ENCODE peak calls at places on chromosomes 12 and 14, in ten cellular contexts. One of them, this sample, is unnamed.

GRCh38 chr12:127717293-127717692 is 549.7 kb upstream of the TMEM132C start:
- DNase-seq in sigmoid colon: no peak
- DNase-seq in heart left ventricle: no peak
- DNase-seq in fibroblast of mammary gland: no peak
- DNase-seq in IMR-90: no peak
- DNase-seq in DND-41: no peak
- DNase-seq in coronary artery: no peak
- DNase-seq in CD8-positive, alpha-beta memory T cell: no peak
- DNase-seq in Karpas-422: no peak
- DNase-seq in Panc1: no peak
- DNase-seq in this sample: no peak

GRCh38 chr12:20629414-20630156 is 65.5 kb upstream of the SLCO1C1 start:
- DNase-seq in coronary artery: peak; percentile 81
- DNase-seq in Karpas-422: no peak
- DNase-seq in heart left ventricle: peak; percentile 56
- DNase-seq in CD8-positive, alpha-beta memory T cell: no peak
- DNase-seq in IMR-90: peak; percentile 21
- DNase-seq in DND-41: no peak
- DNase-seq in sigmoid colon: no peak
- DNase-seq in fibroblast of mammary gland: peak; percentile 42
- DNase-seq in Panc1: no peak
- DNase-seq in this sample: peak; percentile 71

GRCh38 chr14:54047645-54048308 is 91.2 kb upstream of the BMP4 start:
- DNase-seq in Karpas-422: no peak
- DNase-seq in heart left ventricle: no peak
- DNase-seq in fibroblast of mammary gland: no peak
- DNase-seq in DND-41: no peak
- DNase-seq in sigmoid colon: no peak
- DNase-seq in IMR-90: no peak
- DNase-seq in coronary artery: no peak
- DNase-seq in Panc1: no peak
- DNase-seq in CD8-positive, alpha-beta memory T cell: no peak
- DNase-seq in this sample: no peak

GRCh38 chr14:92310776-92311375 is 12.1 kb upstream of the SLC24A4 start:
- DNase-seq in fibroblast of mammary gland: no peak
- DNase-seq in DND-41: no peak
- DNase-seq in IMR-90: peak; percentile 10
- DNase-seq in CD8-positive, alpha-beta memory T cell: no peak
- DNase-seq in sigmoid colon: no peak
- DNase-seq in coronary artery: no peak
- DNase-seq in Karpas-422: no peak
- DNase-seq in heart left ventricle: no peak
- DNase-seq in Panc1: no peak
- DNase-seq in this sample: no peak

GRCh38 chr14:89184952-89185351 is 232.1 kb downstream of the FOXN3 start:
- DNase-seq in IMR-90: no peak
- DNase-seq in coronary artery: no peak
- DNase-seq in sigmoid colon: no peak
- DNase-seq in DND-41: no peak
- DNase-seq in fibroblast of mammary gland: no peak
- DNase-seq in heart left ventricle: no peak
- DNase-seq in CD8-positive, alpha-beta memory T cell: no peak
- DNase-seq in Panc1: no peak
- DNase-seq in Karpas-422: no peak
- DNase-seq in this sample: no peak

GRCh38 chr12:82651489-82651888 is 35.2 kb upstream of the TMTC2 start:
- DNase-seq in fibroblast of mammary gland: no peak
- DNase-seq in Karpas-422: no peak
- DNase-seq in IMR-90: no peak
- DNase-seq in coronary artery: no peak
- DNase-seq in CD8-positive, alpha-beta memory T cell: no peak
- DNase-seq in Panc1: no peak
- DNase-seq in heart left ventricle: no peak
- DNase-seq in sigmoid colon: no peak
- DNase-seq in DND-41: no peak
- DNase-seq in this sample: no peak

GRCh38 chr14:58362798-58363412 is 32.8 kb upstream of the TOMM20L start:
- DNase-seq in IMR-90: peak; percentile 17
- DNase-seq in Karpas-422: peak; percentile 81
- DNase-seq in fibroblast of mammary gland: peak; percentile 33
- DNase-seq in coronary artery: no peak
- DNase-seq in DND-41: no peak
- DNase-seq in heart left ventricle: no peak
- DNase-seq in CD8-positive, alpha-beta memory T cell: peak; percentile 15
- DNase-seq in sigmoid colon: no peak
- DNase-seq in Panc1: peak; percentile 20
- DNase-seq in this sample: peak; percentile 45

GRCh38 chr12:76020281-76020680 is 11.3 kb downstream of the PHLDA1 start:
- DNase-seq in CD8-positive, alpha-beta memory T cell: peak; percentile 50
- DNase-seq in coronary artery: no peak
- DNase-seq in IMR-90: peak; percentile 80
- DNase-seq in DND-41: peak; percentile 82
- DNase-seq in fibroblast of mammary gland: peak; percentile 88
- DNase-seq in Karpas-422: no peak
- DNase-seq in sigmoid colon: no peak
- DNase-seq in heart left ventricle: no peak
- DNase-seq in Panc1: no peak
- DNase-seq in this sample: peak; percentile 72

DNA sequence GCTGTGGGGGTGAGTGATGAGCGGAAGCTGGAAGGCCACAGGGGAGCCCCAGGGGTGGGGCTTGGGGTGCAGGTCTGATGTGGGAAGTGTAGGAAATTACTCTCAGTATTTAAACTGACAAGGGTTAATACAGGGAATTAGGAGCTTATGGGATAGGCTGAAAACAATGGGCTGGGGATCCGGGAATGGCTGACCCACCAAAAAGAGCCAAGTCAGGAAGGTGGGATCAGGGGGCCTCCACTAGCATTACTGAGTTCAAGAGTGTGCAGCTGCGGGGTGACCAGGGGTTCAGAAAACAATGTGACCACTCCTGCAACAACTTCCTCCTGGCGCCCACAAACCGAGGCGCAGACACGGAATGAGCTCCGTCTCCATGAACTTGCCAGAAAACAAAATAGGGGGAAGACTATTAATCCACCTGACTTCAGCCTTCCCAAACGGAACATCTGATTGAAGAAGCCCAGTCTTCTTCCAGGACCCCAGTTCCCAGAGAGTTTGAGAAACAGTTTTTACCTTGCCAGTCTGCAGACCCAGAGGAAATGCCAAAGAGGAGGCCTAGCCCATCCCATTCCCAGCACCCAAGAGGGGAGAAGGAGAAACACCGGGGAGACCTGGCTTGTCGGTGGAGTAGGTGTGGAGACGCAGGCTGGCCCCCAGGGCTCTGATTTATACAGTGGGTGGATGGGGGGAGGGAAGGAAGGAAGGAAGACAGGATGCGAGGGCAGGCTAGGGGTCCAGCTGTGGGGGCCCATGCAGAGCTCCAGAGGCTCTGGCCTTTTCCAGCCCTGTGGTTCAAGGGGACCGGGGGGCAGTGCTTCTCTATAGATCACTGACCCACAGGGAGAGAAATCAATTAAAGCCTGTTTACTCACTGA is 16.5 kb upstream of the YY1 start:
- DNase-seq in Panc1: no peak
- DNase-seq in coronary artery: no peak
- DNase-seq in heart left ventricle: no peak
- DNase-seq in DND-41: no peak
- DNase-seq in Karpas-422: peak; percentile 52
- DNase-seq in sigmoid colon: no peak
- DNase-seq in IMR-90: no peak
- DNase-seq in CD8-positive, alpha-beta memory T cell: no peak
- DNase-seq in fibroblast of mammary gland: no peak
- DNase-seq in this sample: no peak
- H3K4me3 ChIP-seq in Panc1: peak overlapping the region; percentile 45
- H3K4me3 ChIP-seq in coronary artery: peak overlapping the region; percentile 72
- H3K4me3 ChIP-seq in heart left ventricle: peak overlapping the region; percentile 52
- H3K4me3 ChIP-seq in DND-41: peak overlapping the region; percentile 31
- H3K4me3 ChIP-seq in Karpas-422: peak overlapping the region; percentile 53
- H3K4me3 ChIP-seq in sigmoid colon: peak overlapping the region; percentile 53
- H3K4me3 ChIP-seq in IMR-90: no peak overlapping the region
- H3K4me3 ChIP-seq in CD8-positive, alpha-beta memory T cell: peak overlapping the region; percentile 80
- H3K4me3 ChIP-seq in fibroblast of mammary gland: peak overlapping the region; percentile 50
- H3K4me3 ChIP-seq in this sample: no peak overlapping the region

GRCh38 chr14:85580536-85581165 is 50.7 kb downstream of the FLRT2 start:
- DNase-seq in DND-41: no peak
- DNase-seq in fibroblast of mammary gland: peak; percentile 24
- DNase-seq in Panc1: no peak
- DNase-seq in sigmoid colon: no peak
- DNase-seq in coronary artery: no peak
- DNase-seq in IMR-90: peak; percentile 30
- DNase-seq in Karpas-422: no peak
- DNase-seq in CD8-positive, alpha-beta memory T cell: no peak
- DNase-seq in heart left ventricle: no peak
- DNase-seq in this sample: peak; percentile 62

GRCh38 chr14:85578925-85579324 is 49.0 kb downstream of the FLRT2 start:
- DNase-seq in Panc1: no peak
- DNase-seq in IMR-90: no peak
- DNase-seq in CD8-positive, alpha-beta memory T cell: no peak
- DNase-seq in DND-41: no peak
- DNase-seq in heart left ventricle: no peak
- DNase-seq in coronary artery: no peak
- DNase-seq in sigmoid colon: no peak
- DNase-seq in fibroblast of mammary gland: no peak
- DNase-seq in Karpas-422: no peak
- DNase-seq in this sample: no peak

GRCh38 chr14:85577542-85578140 is 47.7 kb downstream of the FLRT2 start:
- DNase-seq in Karpas-422: no peak
- DNase-seq in sigmoid colon: no peak
- DNase-seq in IMR-90: no peak
- DNase-seq in heart left ventricle: no peak
- DNase-seq in coronary artery: no peak
- DNase-seq in fibroblast of mammary gland: no peak
- DNase-seq in DND-41: no peak
- DNase-seq in Panc1: no peak
- DNase-seq in CD8-positive, alpha-beta memory T cell: no peak
- DNase-seq in this sample: no peak

GRCh38 chr14:85576848-85577541 is 47.1 kb downstream of the FLRT2 start:
- DNase-seq in Panc1: no peak
- DNase-seq in Karpas-422: no peak
- DNase-seq in IMR-90: peak; percentile 35
- DNase-seq in DND-41: no peak
- DNase-seq in heart left ventricle: no peak
- DNase-seq in sigmoid colon: no peak
- DNase-seq in coronary artery: no peak
- DNase-seq in fibroblast of mammary gland: no peak
- DNase-seq in CD8-positive, alpha-beta memory T cell: no peak
- DNase-seq in this sample: no peak

GRCh38 chr14:85579957-85580356 is 50.0 kb downstream of the FLRT2 start:
- DNase-seq in Panc1: no peak
- DNase-seq in sigmoid colon: no peak
- DNase-seq in Karpas-422: no peak
- DNase-seq in coronary artery: no peak
- DNase-seq in IMR-90: no peak
- DNase-seq in heart left ventricle: no peak
- DNase-seq in fibroblast of mammary gland: no peak
- DNase-seq in CD8-positive, alpha-beta memory T cell: no peak
- DNase-seq in DND-41: no peak
- DNase-seq in this sample: no peak
- H3K4me3 ChIP-seq in Panc1: no peak overlapping the region
- H3K4me3 ChIP-seq in sigmoid colon: no peak overlapping the region
- H3K4me3 ChIP-seq in Karpas-422: no peak overlapping the region
- H3K4me3 ChIP-seq in coronary artery: no peak overlapping the region
- H3K4me3 ChIP-seq in IMR-90: no peak overlapping the region
- H3K4me3 ChIP-seq in heart left ventricle: no peak overlapping the region
- H3K4me3 ChIP-seq in fibroblast of mammary gland: no peak overlapping the region
- H3K4me3 ChIP-seq in CD8-positive, alpha-beta memory T cell: no peak overlapping the region
- H3K4me3 ChIP-seq in DND-41: no peak overlapping the region
- H3K4me3 ChIP-seq in this sample: no peak overlapping the region

GRCh38 chr12:95643251-95643650 is 92.0 kb upstream of the USP44 start:
- DNase-seq in Panc1: no peak
- DNase-seq in heart left ventricle: no peak
- DNase-seq in DND-41: no peak
- DNase-seq in CD8-positive, alpha-beta memory T cell: no peak
- DNase-seq in sigmoid colon: no peak
- DNase-seq in Karpas-422: no peak
- DNase-seq in coronary artery: no peak
- DNase-seq in fibroblast of mammary gland: no peak
- DNase-seq in IMR-90: no peak
- DNase-seq in this sample: no peak

GRCh38 chr12:95641299-95641947 is 90.1 kb upstream of the USP44 start:
- DNase-seq in coronary artery: no peak
- DNase-seq in CD8-positive, alpha-beta memory T cell: no peak
- DNase-seq in sigmoid colon: no peak
- DNase-seq in Panc1: no peak
- DNase-seq in fibroblast of mammary gland: no peak
- DNase-seq in heart left ventricle: no peak
- DNase-seq in IMR-90: no peak
- DNase-seq in DND-41: no peak
- DNase-seq in Karpas-422: no peak
- DNase-seq in this sample: no peak

GRCh38 chr12:95637471-95638155 is 86.3 kb upstream of the USP44 start:
- DNase-seq in CD8-positive, alpha-beta memory T cell: no peak
- DNase-seq in sigmoid colon: no peak
- DNase-seq in fibroblast of mammary gland: peak; percentile 54
- DNase-seq in IMR-90: peak; percentile 100
- DNase-seq in Karpas-422: no peak
- DNase-seq in Panc1: no peak
- DNase-seq in heart left ventricle: no peak
- DNase-seq in DND-41: no peak
- DNase-seq in coronary artery: no peak
- DNase-seq in this sample: peak; percentile 88

GRCh38 chr12:95646781-95647184 is 95.5 kb upstream of the USP44 start:
- DNase-seq in IMR-90: peak; percentile 84
- DNase-seq in coronary artery: no peak
- DNase-seq in Panc1: no peak
- DNase-seq in sigmoid colon: no peak
- DNase-seq in DND-41: no peak
- DNase-seq in heart left ventricle: no peak
- DNase-seq in CD8-positive, alpha-beta memory T cell: no peak
- DNase-seq in fibroblast of mammary gland: peak; percentile 16
- DNase-seq in Karpas-422: no peak
- DNase-seq in this sample: peak; percentile 71

DNA sequence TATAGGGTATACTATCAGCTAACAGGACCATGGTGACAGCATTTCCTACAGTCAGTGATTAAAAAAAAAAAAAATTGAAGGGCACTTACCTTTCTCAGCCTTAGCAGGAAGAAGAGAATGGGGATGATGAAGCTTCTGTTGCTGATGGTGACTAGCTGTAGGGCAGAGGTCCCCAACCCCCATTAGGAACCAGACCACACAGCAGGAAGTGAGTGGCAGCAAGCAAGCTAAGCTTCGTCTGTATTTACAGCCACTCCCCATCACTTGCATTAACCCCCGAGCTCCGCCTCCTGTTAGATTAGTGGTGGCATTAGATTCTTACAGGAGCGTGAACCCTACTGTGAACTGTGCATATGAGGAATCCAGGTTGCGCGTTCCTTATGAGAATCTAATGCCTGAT is 91.3 kb upstream of the USP44 start:
- DNase-seq in Karpas-422: no peak
- DNase-seq in coronary artery: no peak
- DNase-seq in heart left ventricle: no peak
- DNase-seq in IMR-90: no peak
- DNase-seq in fibroblast of mammary gland: no peak
- DNase-seq in DND-41: peak; percentile 46
- DNase-seq in CD8-positive, alpha-beta memory T cell: no peak
- DNase-seq in sigmoid colon: no peak
- DNase-seq in Panc1: no peak
- DNase-seq in this sample: no peak
- H3K4me3 ChIP-seq in Karpas-422: no peak overlapping the region
- H3K4me3 ChIP-seq in coronary artery: no peak overlapping the region
- H3K4me3 ChIP-seq in heart left ventricle: no peak overlapping the region
- H3K4me3 ChIP-seq in IMR-90: no peak overlapping the region
- H3K4me3 ChIP-seq in fibroblast of mammary gland: no peak overlapping the region
- H3K4me3 ChIP-seq in DND-41: no peak overlapping the region
- H3K4me3 ChIP-seq in CD8-positive, alpha-beta memory T cell: no peak overlapping the region
- H3K4me3 ChIP-seq in sigmoid colon: no peak overlapping the region
- H3K4me3 ChIP-seq in Panc1: no peak overlapping the region
- H3K4me3 ChIP-seq in this sample: no peak overlapping the region

GRCh38 chr12:30754750-30755394 is at the start of gene CAPRIN2:
- DNase-seq in Karpas-422: peak; percentile 98
- DNase-seq in DND-41: peak; percentile 95
- DNase-seq in sigmoid colon: peak; percentile 97
- DNase-seq in IMR-90: peak; percentile 93
- DNase-seq in fibroblast of mammary gland: peak; percentile 89
- DNase-seq in CD8-positive, alpha-beta memory T cell: peak; percentile 95
- DNase-seq in coronary artery: peak; percentile 97
- DNase-seq in heart left ventricle: peak; percentile 97
- DNase-seq in Panc1: peak; percentile 83
- DNase-seq in this sample: peak; percentile 98
- H3K4me3 ChIP-seq in Karpas-422: peak within 1 kb of the TSS; percentile 80
- H3K4me3 ChIP-seq in DND-41: peak within 1 kb of the TSS; percentile 77
- H3K4me3 ChIP-seq in sigmoid colon: peak within 1 kb of the TSS; percentile 68
- H3K4me3 ChIP-seq in IMR-90: peak within 1 kb of the TSS; percentile 86
- H3K4me3 ChIP-seq in fibroblast of mammary gland: peak within 1 kb of the TSS; percentile 87
- H3K4me3 ChIP-seq in CD8-positive, alpha-beta memory T cell: peak within 1 kb of the TSS; percentile 82
- H3K4me3 ChIP-seq in coronary artery: peak within 1 kb of the TSS; percentile 96
- H3K4me3 ChIP-seq in heart left ventricle: peak within 1 kb of the TSS; percentile 71
- H3K4me3 ChIP-seq in Panc1: peak within 1 kb of the TSS; percentile 88
- H3K4me3 ChIP-seq in this sample: peak within 1 kb of the TSS; percentile 86

This sample was measured in fibroblast of pulmonary artery.